ENCODE peak calls at places on chromosomes 1 and 21, in ten cellular contexts. One of them, this sample, is unnamed.

GRCh38 chr1:111756124-111756513 is 418 bp downstream of the DDX20 start:
- DNase-seq in HepG2: no peak
- DNase-seq in heart left ventricle: no peak
- DNase-seq in adrenal gland: no peak
- DNase-seq in esophagus muscularis mucosa: no peak
- DNase-seq in sigmoid colon: no peak
- DNase-seq in ovary: no peak
- DNase-seq in Peyer's patch: no peak
- DNase-seq in transverse colon: no peak
- DNase-seq in A549: no peak
- DNase-seq in this sample: no peak

GRCh38 chr1:106465666-106466065 is 590.8 kb upstream of the PRMT6 start:
- DNase-seq in sigmoid colon: no peak
- DNase-seq in heart left ventricle: no peak
- DNase-seq in transverse colon: no peak
- DNase-seq in adrenal gland: no peak
- DNase-seq in ovary: no peak
- DNase-seq in A549: no peak
- DNase-seq in HepG2: no peak
- DNase-seq in Peyer's patch: no peak
- DNase-seq in esophagus muscularis mucosa: no peak
- DNase-seq in this sample: no peak

GRCh38 chr1:48073773-48074172 is 76.6 kb upstream of the TRABD2B start:
- DNase-seq in sigmoid colon: no peak
- DNase-seq in Peyer's patch: no peak
- DNase-seq in ovary: no peak
- DNase-seq in adrenal gland: no peak
- DNase-seq in esophagus muscularis mucosa: no peak
- DNase-seq in heart left ventricle: no peak
- DNase-seq in A549: no peak
- DNase-seq in HepG2: no peak
- DNase-seq in transverse colon: no peak
- DNase-seq in this sample: no peak

GRCh38 chr1:67535474-67535873 is 105.3 kb upstream of the SERBP1 start:
- DNase-seq in HepG2: peak; percentile 80
- DNase-seq in esophagus muscularis mucosa: peak; percentile 94
- DNase-seq in ovary: peak; percentile 88
- DNase-seq in heart left ventricle: peak; percentile 71
- DNase-seq in Peyer's patch: peak; percentile 88
- DNase-seq in A549: peak; percentile 78
- DNase-seq in transverse colon: peak; percentile 89
- DNase-seq in sigmoid colon: peak; percentile 88
- DNase-seq in adrenal gland: peak; percentile 83
- DNase-seq in this sample: peak; percentile 96

GRCh38 chr1:180309338-180309737 is 79.3 kb downstream of the LHX4 start:
- DNase-seq in esophagus muscularis mucosa: no peak
- DNase-seq in transverse colon: no peak
- DNase-seq in ovary: no peak
- DNase-seq in Peyer's patch: no peak
- DNase-seq in HepG2: peak; percentile 54
- DNase-seq in heart left ventricle: no peak
- DNase-seq in sigmoid colon: no peak
- DNase-seq in A549: peak; percentile 66
- DNase-seq in adrenal gland: no peak
- DNase-seq in this sample: no peak

GRCh38 chr1:181656491-181656890 is 173.2 kb downstream of the CACNA1E start:
- DNase-seq in Peyer's patch: no peak
- DNase-seq in esophagus muscularis mucosa: no peak
- DNase-seq in HepG2: no peak
- DNase-seq in A549: no peak
- DNase-seq in transverse colon: no peak
- DNase-seq in adrenal gland: no peak
- DNase-seq in ovary: no peak
- DNase-seq in heart left ventricle: no peak
- DNase-seq in sigmoid colon: no peak
- DNase-seq in this sample: no peak

GRCh38 chr21:42862774-42863503 is 16.4 kb downstream of the WDR4 start:
- DNase-seq in adrenal gland: no peak
- DNase-seq in sigmoid colon: no peak
- DNase-seq in esophagus muscularis mucosa: no peak
- DNase-seq in Peyer's patch: peak; percentile 60
- DNase-seq in transverse colon: peak; percentile 41
- DNase-seq in ovary: no peak
- DNase-seq in HepG2: no peak
- DNase-seq in heart left ventricle: no peak
- DNase-seq in A549: peak; percentile 20
- DNase-seq in this sample: no peak

GRCh38 chr1:115624859-115625258 is 16.9 kb upstream of the VANGL1 start:
- DNase-seq in A549: no peak
- DNase-seq in sigmoid colon: no peak
- DNase-seq in ovary: no peak
- DNase-seq in heart left ventricle: no peak
- DNase-seq in transverse colon: no peak
- DNase-seq in Peyer's patch: no peak
- DNase-seq in adrenal gland: no peak
- DNase-seq in HepG2: no peak
- DNase-seq in esophagus muscularis mucosa: no peak
- DNase-seq in this sample: no peak

GRCh38 chr1:53370369-53370961 is 42.6 kb upstream of the LRP8 start:
- DNase-seq in sigmoid colon: no peak
- DNase-seq in adrenal gland: no peak
- DNase-seq in Peyer's patch: peak; percentile 36
- DNase-seq in esophagus muscularis mucosa: peak; percentile 70
- DNase-seq in HepG2: no peak
- DNase-seq in ovary: peak; percentile 5
- DNase-seq in heart left ventricle: peak; percentile 15
- DNase-seq in A549: no peak
- DNase-seq in transverse colon: no peak
- DNase-seq in this sample: no peak

GRCh38 chr1:6782151-6782550 is 3.1 kb upstream of the CAMTA1 start:
- DNase-seq in adrenal gland: no peak
- DNase-seq in transverse colon: no peak
- DNase-seq in Peyer's patch: no peak
- DNase-seq in HepG2: no peak
- DNase-seq in sigmoid colon: no peak
- DNase-seq in A549: no peak
- DNase-seq in ovary: no peak
- DNase-seq in esophagus muscularis mucosa: no peak
- DNase-seq in heart left ventricle: no peak
- DNase-seq in this sample: no peak

GRCh38 chr1:233394860-233395717 is 67.6 kb downstream of the MAP3K21 start:
- DNase-seq in sigmoid colon: no peak
- DNase-seq in esophagus muscularis mucosa: no peak
- DNase-seq in adrenal gland: peak; percentile 27
- DNase-seq in heart left ventricle: no peak
- DNase-seq in ovary: no peak
- DNase-seq in HepG2: peak; percentile 33
- DNase-seq in Peyer's patch: no peak
- DNase-seq in transverse colon: no peak
- DNase-seq in A549: peak; percentile 70
- DNase-seq in this sample: no peak

GRCh38 chr1:182185822-182186756 is 124.6 kb upstream of the ZNF648 start:
- DNase-seq in sigmoid colon: no peak
- DNase-seq in heart left ventricle: no peak
- DNase-seq in transverse colon: no peak
- DNase-seq in adrenal gland: no peak
- DNase-seq in A549: peak; percentile 54
- DNase-seq in ovary: no peak
- DNase-seq in esophagus muscularis mucosa: no peak
- DNase-seq in HepG2: peak; percentile 50
- DNase-seq in Peyer's patch: no peak
- DNase-seq in this sample: no peak

GRCh38 chr21:30072496-30072895 is 94.1 kb downstream of the CLDN17 start:
- DNase-seq in ovary: no peak
- DNase-seq in transverse colon: peak; percentile 46
- DNase-seq in adrenal gland: peak; percentile 22
- DNase-seq in heart left ventricle: no peak
- DNase-seq in A549: peak; percentile 21
- DNase-seq in Peyer's patch: no peak
- DNase-seq in esophagus muscularis mucosa: no peak
- DNase-seq in sigmoid colon: no peak
- DNase-seq in HepG2: no peak
- DNase-seq in this sample: no peak

GRCh38 chr1:151510957-151511635 is at the start of gene CGN:
- DNase-seq in HepG2: peak; percentile 73
- DNase-seq in esophagus muscularis mucosa: peak; percentile 93
- DNase-seq in Peyer's patch: peak; percentile 94
- DNase-seq in A549: peak; percentile 85
- DNase-seq in sigmoid colon: peak; percentile 92
- DNase-seq in heart left ventricle: peak; percentile 83
- DNase-seq in ovary: peak; percentile 93
- DNase-seq in adrenal gland: peak; percentile 87
- DNase-seq in transverse colon: peak; percentile 93
- DNase-seq in this sample: peak; percentile 71

GRCh38 chr1:20115916-20116315 is 3.4 kb downstream of the PLA2G2D start:
- DNase-seq in ovary: no peak
- DNase-seq in A549: no peak
- DNase-seq in transverse colon: no peak
- DNase-seq in esophagus muscularis mucosa: no peak
- DNase-seq in adrenal gland: no peak
- DNase-seq in heart left ventricle: no peak
- DNase-seq in sigmoid colon: peak; percentile 40
- DNase-seq in Peyer's patch: no peak
- DNase-seq in HepG2: no peak
- DNase-seq in this sample: no peak

GRCh38 chr21:23968722-23969647 is 1638.3 kb downstream of the MRPL39 start:
- DNase-seq in A549: peak; percentile 4
- DNase-seq in ovary: no peak
- DNase-seq in heart left ventricle: no peak
- DNase-seq in transverse colon: peak; percentile 45
- DNase-seq in sigmoid colon: no peak
- DNase-seq in HepG2: no peak
- DNase-seq in Peyer's patch: no peak
- DNase-seq in esophagus muscularis mucosa: no peak
- DNase-seq in adrenal gland: peak; percentile 34
- DNase-seq in this sample: peak; percentile 28

GRCh38 chr1:228984646-228985631 is 249.7 kb downstream of the RHOU start:
- DNase-seq in sigmoid colon: no peak
- DNase-seq in heart left ventricle: no peak
- DNase-seq in esophagus muscularis mucosa: no peak
- DNase-seq in transverse colon: no peak
- DNase-seq in Peyer's patch: peak; percentile 30
- DNase-seq in adrenal gland: no peak
- DNase-seq in HepG2: no peak
- DNase-seq in ovary: no peak
- DNase-seq in A549: no peak
- DNase-seq in this sample: no peak

GRCh38 chr1:32200226-32201010 is at the start of gene CCDC28B:
- DNase-seq in heart left ventricle: peak; percentile 82
- DNase-seq in sigmoid colon: peak; percentile 90
- DNase-seq in A549: no peak
- DNase-seq in Peyer's patch: peak; percentile 65
- DNase-seq in transverse colon: peak; percentile 55
- DNase-seq in adrenal gland: peak; percentile 79
- DNase-seq in HepG2: no peak
- DNase-seq in ovary: peak; percentile 83
- DNase-seq in esophagus muscularis mucosa: no peak
- DNase-seq in this sample: peak; percentile 93
- TF ChIP-seq POLR2A in heart left ventricle: peak; percentile 24
- TF ChIP-seq POLR2A in sigmoid colon: no peak
- TF ChIP-seq POLR2A in A549: no peak
- TF ChIP-seq POLR2A in Peyer's patch: no peak
- TF ChIP-seq POLR2A in transverse colon: no peak
- TF ChIP-seq POLR2A in adrenal gland: no peak
- TF ChIP-seq POLR2A in HepG2: no peak
- TF ChIP-seq POLR2A in ovary: peak; percentile 22
- TF ChIP-seq POLR2A in esophagus muscularis mucosa: no peak
- TF ChIP-seq POLR2A in this sample: no peak

DNA sequence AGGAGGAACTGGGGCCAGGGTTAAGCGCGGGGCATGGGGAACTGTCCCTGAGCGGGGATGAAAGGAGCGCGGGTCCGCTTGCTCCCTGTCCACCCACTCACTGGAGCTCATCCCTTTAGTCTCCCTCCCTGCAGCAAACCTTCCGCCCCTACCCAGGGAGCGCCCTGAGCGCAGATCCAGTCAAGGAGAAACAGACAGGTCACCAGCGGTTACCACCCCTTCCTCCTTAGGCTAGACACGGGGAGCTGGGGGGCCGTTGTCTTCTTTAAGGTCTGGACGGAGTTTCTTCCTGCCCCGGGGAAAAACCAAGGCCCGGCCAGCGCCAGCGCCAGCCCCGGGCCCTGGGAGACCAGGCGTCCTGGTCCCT is 966 bp downstream of the WNT4 start:
- DNase-seq in esophagus muscularis mucosa: no peak
- DNase-seq in A549: no peak
- DNase-seq in heart left ventricle: no peak
- DNase-seq in ovary: no peak
- DNase-seq in sigmoid colon: no peak
- DNase-seq in Peyer's patch: no peak
- DNase-seq in HepG2: no peak
- DNase-seq in transverse colon: no peak
- DNase-seq in adrenal gland: no peak
- DNase-seq in this sample: no peak
- H3K4me3 ChIP-seq in esophagus muscularis mucosa: peak overlapping the region; percentile 56
- H3K4me3 ChIP-seq in A549: peak overlapping the region; percentile 61
- H3K4me3 ChIP-seq in heart left ventricle: peak overlapping the region; percentile 51
- H3K4me3 ChIP-seq in ovary: peak overlapping the region; percentile 41
- H3K4me3 ChIP-seq in sigmoid colon: peak overlapping the region; percentile 58
- H3K4me3 ChIP-seq in Peyer's patch: peak overlapping the region; percentile 64
- H3K4me3 ChIP-seq in HepG2: no peak overlapping the region
- H3K4me3 ChIP-seq in transverse colon: peak overlapping the region; percentile 24
- H3K4me3 ChIP-seq in adrenal gland: peak overlapping the region; percentile 68
- H3K4me3 ChIP-seq in this sample: peak overlapping the region; percentile 27

GRCh38 chr1:56754713-56755505 is 64.3 kb downstream of the FYB2 start:
- DNase-seq in esophagus muscularis mucosa: no peak
- DNase-seq in A549: no peak
- DNase-seq in heart left ventricle: no peak
- DNase-seq in ovary: no peak
- DNase-seq in Peyer's patch: no peak
- DNase-seq in sigmoid colon: no peak
- DNase-seq in HepG2: peak; percentile 37
- DNase-seq in adrenal gland: no peak
- DNase-seq in transverse colon: no peak
- DNase-seq in this sample: no peak
- TF ChIP-seq CTCF in esophagus muscularis mucosa: no peak
- TF ChIP-seq CTCF in A549: no peak
- TF ChIP-seq CTCF in heart left ventricle: no peak
- TF ChIP-seq CTCF in ovary: no peak
- TF ChIP-seq CTCF in Peyer's patch: no peak
- TF ChIP-seq CTCF in sigmoid colon: no peak
- TF ChIP-seq CTCF in HepG2: no peak
- TF ChIP-seq CTCF in adrenal gland: no peak
- TF ChIP-seq CTCF in transverse colon: no peak
- TF ChIP-seq CTCF in this sample: no peak

DNA sequence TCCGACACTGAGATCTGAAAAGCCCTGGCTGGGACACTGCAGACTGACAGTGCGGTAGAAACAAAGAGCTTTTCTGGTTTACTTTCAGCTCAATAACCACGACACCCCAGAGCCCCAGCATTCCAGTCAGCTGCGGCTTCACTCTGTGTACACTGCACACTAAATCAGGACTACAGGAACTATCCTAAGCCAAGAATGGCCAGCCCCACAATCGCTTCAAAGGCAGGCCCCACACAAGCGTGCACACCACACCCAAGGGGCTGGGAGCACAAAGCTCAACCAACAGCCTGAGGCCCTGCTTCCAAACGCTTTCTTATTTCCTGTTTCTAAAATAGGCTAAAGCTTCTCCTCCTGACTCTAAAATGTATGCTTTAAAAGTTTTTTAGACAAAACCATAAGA is 28.4 kb downstream of the URB1 start:
- DNase-seq in Peyer's patch: no peak
- DNase-seq in sigmoid colon: no peak
- DNase-seq in heart left ventricle: peak; percentile 49
- DNase-seq in ovary: no peak
- DNase-seq in adrenal gland: peak; percentile 30
- DNase-seq in transverse colon: peak; percentile 63
- DNase-seq in esophagus muscularis mucosa: no peak
- DNase-seq in HepG2: peak; percentile 81
- DNase-seq in A549: no peak
- DNase-seq in this sample: peak; percentile 87
- TF ChIP-seq POLR2A in Peyer's patch: no peak
- TF ChIP-seq POLR2A in sigmoid colon: no peak
- TF ChIP-seq POLR2A in heart left ventricle: no peak
- TF ChIP-seq POLR2A in ovary: no peak
- TF ChIP-seq POLR2A in adrenal gland: no peak
- TF ChIP-seq POLR2A in transverse colon: no peak
- TF ChIP-seq POLR2A in esophagus muscularis mucosa: no peak
- TF ChIP-seq POLR2A in HepG2: no peak
- TF ChIP-seq POLR2A in A549: no peak
- TF ChIP-seq POLR2A in this sample: no peak

This sample was measured in lower leg skin.